ENCODE peak calls at places on chromosome 10, in eight cellular contexts. S, J, T, P, M, G, L and A are unnamed samples.

GRCh38 chr10:93445097-93445960 is 36.8 kb downstream of the MYOF start:
- DNase-seq in S (peak; percentile 97), J (peak; percentile 93), T (peak; percentile 92), P (no peak), M (peak; percentile 99), G (no peak), L (peak; percentile 98), A (peak; percentile 100)

GRCh38 chr10:21315321-21316220 is 209.9 kb downstream of the SKIDA1 start:
- DNase-seq in S (peak; percentile 44), J (peak; percentile 75), T (peak; percentile 75), P (no peak), M (peak; percentile 96), G (no peak), L (peak; percentile 86), A (peak; percentile 84)

GRCh38 chr10:97280783-97281182 is 11.7 kb downstream of the ARHGAP19 start:
- DNase-seq in S (no peak), J (no peak), T (no peak), P (no peak), M (no peak), G (no peak), L (no peak), A (no peak)

GRCh38 chr10:26430641-26431163 is 7.4 kb upstream of the APBB1IP start:
- DNase-seq in S (no peak), J (no peak), T (no peak), P (peak; percentile 91), M (no peak), G (no peak), L (no peak), A (no peak)

GRCh38 chr10:61902448-61903183 is 1.1 kb downstream of the ARID5B start:
- DNase-seq in S (peak; percentile 47), J (no peak), T (peak; percentile 52), P (no peak), M (peak; percentile 59), G (no peak), L (peak; percentile 61), A (no peak)

GRCh38 chr10:125038637-125039036 is 96.7 kb downstream of the ZRANB1 start:
- DNase-seq in S (peak; percentile 81), J (no peak), T (peak; percentile 28), P (no peak), M (peak; percentile 28), G (no peak), L (no peak), A (no peak)

GRCh38 chr10:74896788-74897527 is 70.6 kb downstream of the KAT6B start:
- DNase-seq in S (no peak), J (no peak), T (no peak), P (no peak), M (no peak), G (no peak), L (no peak), A (no peak)

GRCh38 chr10:4205113-4205512 is 420.1 kb upstream of the KLF6 start:
- DNase-seq in S (no peak), J (no peak), T (no peak), P (no peak), M (no peak), G (no peak), L (no peak), A (no peak)

GRCh38 chr10:9781681-9782080 is 1236.0 kb upstream of the CELF2 start:
- DNase-seq in S (no peak), J (peak; percentile 7), T (no peak), P (no peak), M (peak; percentile 15), G (no peak), L (peak; percentile 65), A (no peak)

GRCh38 chr10:131647789-131648188 is 253.0 kb upstream of the PPP2R2D start:
- DNase-seq in S (no peak), J (no peak), T (no peak), P (no peak), M (no peak), G (no peak), L (no peak), A (no peak)

GRCh38 chr10:89235073-89235798 is 16.3 kb downstream of the LIPA start:
- DNase-seq in S (no peak), J (no peak), T (no peak), P (no peak), M (peak; percentile 82), G (no peak), L (no peak), A (no peak)

GRCh38 chr10:3471927-3472704 is 299.5 kb upstream of the PITRM1 start:
- DNase-seq in S (no peak), J (no peak), T (peak; percentile 48), P (no peak), M (peak; percentile 81), G (no peak), L (no peak), A (peak; percentile 71)

GRCh38 chr10:93074597-93075368 is 1.1 kb downstream of the CYP26A1 start:
- DNase-seq in S (no peak), J (no peak), T (no peak), P (no peak), M (no peak), G (no peak), L (no peak), A (no peak)

GRCh38 chr10:86372785-86373239 is 6.2 kb upstream of the GRID1 start:
- DNase-seq in S (peak; percentile 17), J (no peak), T (no peak), P (no peak), M (no peak), G (no peak), L (no peak), A (no peak)

GRCh38 chr10:12707461-12708185 is 293.9 kb downstream of the CCDC3 start:
- DNase-seq in S (peak; percentile 24), J (peak; percentile 91), T (peak; percentile 47), P (peak; percentile 11), M (peak; percentile 89), G (no peak), L (peak; percentile 99), A (no peak)

GRCh38 chr10:32054087-32054486 is 2.1 kb downstream of the KIF5B start:
- DNase-seq in S (no peak), J (peak; percentile 44), T (no peak), P (no peak), M (peak; percentile 59), G (no peak), L (peak; percentile 87), A (peak; percentile 90)

GRCh38 chr10:68901106-68901927 is at the start of gene DDX50:
- DNase-seq in S (peak; percentile 98), J (peak; percentile 97), T (peak; percentile 97), P (peak; percentile 97), M (peak; percentile 99), G (peak; percentile 98), L (peak; percentile 99), A (peak; percentile 99)

GRCh38 chr10:68895041-68895440 is 6.1 kb upstream of the DDX50 start:
- DNase-seq in S (no peak), J (no peak), T (no peak), P (no peak), M (no peak), G (no peak), L (no peak), A (no peak)

GRCh38 chr10:68899186-68899745 is 1.8 kb upstream of the DDX50 start:
- DNase-seq in S (no peak), J (no peak), T (no peak), P (no peak), M (no peak), G (no peak), L (no peak), A (no peak)

GRCh38 chr10:68900427-68901105 is 549 bp upstream of the DDX50 start:
- DNase-seq in S (no peak), J (peak; percentile 29), T (no peak), P (peak; percentile 13), M (peak; percentile 81), G (no peak), L (peak; percentile 69), A (peak; percentile 51)

GRCh38 chr10:68897336-68897741 is 3.8 kb upstream of the DDX50 start:
- DNase-seq in S (peak; percentile 37), J (peak; percentile 38), T (peak; percentile 54), P (no peak), M (peak; percentile 77), G (no peak), L (peak; percentile 77), A (no peak)
- TF ChIP-seq CTCF in S (no peak), J (peak; percentile 54), T (peak; percentile 68), P (peak; percentile 18), M (peak; percentile 71), G (peak; percentile 21), L (peak; percentile 70), A (peak; percentile 56)

DNA sequence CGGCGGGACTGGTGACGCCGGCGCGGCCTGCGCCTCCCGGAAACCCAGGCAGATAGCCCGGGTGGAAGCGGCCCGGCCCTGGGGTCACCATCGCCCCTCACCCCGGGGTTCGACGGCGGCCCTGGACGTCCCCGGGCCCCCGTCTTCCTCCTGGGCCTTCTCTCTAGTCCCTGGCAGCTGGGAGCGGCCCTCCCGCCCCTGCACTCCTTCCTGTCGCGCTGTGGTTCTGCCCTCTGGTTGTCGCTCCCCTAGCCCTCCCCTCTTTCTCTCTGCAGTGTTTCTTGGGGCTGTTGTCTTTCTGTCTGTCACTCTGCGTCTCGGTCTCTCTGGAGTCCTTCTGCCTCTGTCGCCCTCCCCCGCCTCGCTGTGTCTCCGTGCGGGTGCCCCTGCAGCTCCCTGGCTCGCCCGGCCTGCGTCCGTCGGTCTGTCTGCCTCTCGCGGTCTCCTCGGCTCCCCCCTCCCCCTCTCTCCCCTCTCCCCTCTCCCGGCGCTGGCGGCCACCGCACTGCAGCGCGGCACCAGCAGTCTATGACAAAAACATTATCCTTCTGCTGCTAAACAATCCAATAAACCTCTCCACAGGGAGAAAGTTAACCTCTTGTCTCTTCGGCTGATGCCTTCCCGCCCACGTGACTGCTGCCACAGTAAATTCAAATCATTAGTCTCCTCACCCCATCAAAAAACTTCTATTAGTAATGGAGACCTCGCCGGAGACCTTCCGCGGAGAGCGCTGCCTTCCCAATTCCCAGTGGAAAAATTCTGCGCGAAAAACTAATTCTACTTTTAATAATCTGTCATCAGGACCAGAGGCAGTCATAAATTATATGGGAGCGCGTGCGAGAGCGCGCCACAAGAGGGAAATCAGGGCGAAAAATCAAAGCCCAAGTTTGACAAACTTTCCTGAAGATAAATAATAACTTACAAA is 90.3 kb upstream of the PAX2 start:
- DNase-seq in S (no peak), J (no peak), T (no peak), P (no peak), M (no peak), G (no peak), L (no peak), A (no peak)
- H3K4me3 ChIP-seq in S (peak overlapping the region; percentile 28), J (no peak overlapping the region), T (no peak overlapping the region), P (no peak overlapping the region), M (no peak overlapping the region), G (no peak overlapping the region), L (no peak overlapping the region), A (no peak overlapping the region)

GRCh38 chr10:78457804-78458483 is 424.3 kb downstream of the RPS24 start:
- DNase-seq in S (no peak), J (peak; percentile 46), T (no peak), P (no peak), M (peak; percentile 84), G (no peak), L (peak; percentile 90), A (peak; percentile 52)
- TF ChIP-seq CTCF in S (no peak), J (no peak), T (no peak), P (no peak), M (no peak), G (no peak), L (no peak), A (no peak)

GRCh38 chr10:72694476-72695369 is 2.8 kb downstream of the MCU start:
- DNase-seq in S (no peak), J (no peak), T (no peak), P (no peak), M (peak; percentile 66), G (peak; percentile 62), L (peak; percentile 65), A (no peak)
- H3K4me3 ChIP-seq in S (peak overlapping the region; percentile 78), J (no peak overlapping the region), T (no peak overlapping the region), P (peak overlapping the region; percentile 90), M (peak overlapping the region; percentile 6), G (peak overlapping the region; percentile 72), L (no peak overlapping the region), A (peak overlapping the region; percentile 19)